ENCODE peak calls at places on chromosome 18, in six cellular contexts. V, N, P, H, D and G are unnamed samples. For H3K4me1, the result is how much of the 10 kb centered on the place peaks cover.

GRCh38 chr18:45254683-45255082 is 360.6 kb upstream of the SLC14A2 start:
- DNase-seq in V (no peak), N (no peak), P (peak), H (no peak), D (peak), G (no peak)

GRCh38 chr18:7291046-7291445 is 60.2 kb downstream of the LRRC30 start:
- DNase-seq in V (no peak), N (no peak), P (no peak), H (no peak), D (no peak), G (no peak)

GRCh38 chr18:10442551-10442971 is 11.9 kb upstream of the APCDD1 start:
- DNase-seq in V (no peak), N (no peak), P (no peak), H (no peak), D (no peak), G (no peak)

GRCh38 chr18:79799619-79800352 is 2.0 kb downstream of the KCNG2 start:
- DNase-seq in V (no peak), N (no peak), P (no peak), H (no peak), D (no peak), G (no peak)

GRCh38 chr18:44537521-44537920 is 143.2 kb upstream of the SETBP1 start:
- DNase-seq in V (peak), N (no peak), P (no peak), H (no peak), D (no peak), G (no peak)

GRCh38 chr18:45059695-45060094 is 379.0 kb downstream of the SETBP1 start:
- DNase-seq in V (peak), N (peak), P (no peak), H (no peak), D (no peak), G (no peak)

GRCh38 chr18:56921888-56922480 is 224.9 kb upstream of the BOD1L2 start:
- DNase-seq in V (no peak), N (no peak), P (no peak), H (no peak), D (no peak), G (no peak)

GRCh38 chr18:34695300-34695699 is 14.8 kb upstream of the DTNA start:
- DNase-seq in V (no peak), N (no peak), P (no peak), H (no peak), D (no peak), G (no peak)

GRCh38 chr18:2657788-2658458 is 2.4 kb downstream of the SMCHD1 start:
- DNase-seq in V (no peak), N (no peak), P (no peak), H (peak), D (no peak), G (no peak)

GRCh38 chr18:39494211-39494896 is 1928.8 kb upstream of the CELF4 start:
- DNase-seq in V (no peak), N (no peak), P (no peak), H (peak), D (no peak), G (no peak)

GRCh38 chr18:32661486-32662299 is 111.1 kb downstream of the KLHL14 start:
- DNase-seq in V (no peak), N (no peak), P (no peak), H (no peak), D (no peak), G (no peak)
- TF ChIP-seq EP300 in V (no peak), N (no peak), P (no peak), H (no peak), D (no peak), G (no peak)

GRCh38 chr18:75160315-75160714 is 48.6 kb downstream of the PTGR3 start:
- DNase-seq in V (no peak), N (no peak), P (no peak), H (no peak), D (no peak), G (no peak)

GRCh38 chr18:75162467-75162866 is 46.5 kb downstream of the PTGR3 start:
- DNase-seq in V (no peak), N (no peak), P (no peak), H (no peak), D (no peak), G (no peak)

GRCh38 chr18:75163736-75164135 is 45.2 kb downstream of the PTGR3 start:
- DNase-seq in V (no peak), N (no peak), P (no peak), H (no peak), D (no peak), G (no peak)

GRCh38 chr18:75162978-75163377 is 46.0 kb downstream of the PTGR3 start:
- DNase-seq in V (no peak), N (no peak), P (no peak), H (no peak), D (no peak), G (no peak)

DNA sequence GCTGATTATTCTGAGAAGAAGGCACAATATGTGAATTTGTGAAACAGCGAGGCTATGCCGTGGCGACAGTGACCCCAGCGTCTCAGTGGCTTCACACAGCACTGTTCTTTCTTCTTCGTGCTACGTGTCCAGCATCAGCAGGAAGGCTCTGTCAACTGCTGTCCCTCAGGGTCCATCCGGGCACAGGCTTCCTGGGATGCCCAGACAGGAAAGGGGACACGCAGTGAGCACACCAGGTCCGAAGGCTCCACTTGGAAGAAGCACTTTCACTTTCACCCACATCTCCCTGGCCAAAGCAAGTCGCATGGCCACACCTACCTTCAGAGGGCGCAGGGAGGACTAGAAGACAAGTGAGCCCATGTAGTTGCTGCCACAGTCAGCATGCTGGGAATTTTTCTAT is 47.3 kb downstream of the PTGR3 start:
- DNase-seq in V (peak), N (no peak), P (no peak), H (peak), D (no peak), G (peak)
- H3K4me3 ChIP-seq in V (peak), N (peak), P (peak), H (peak), D (peak), G (peak)

GRCh38 chr18:76963951-76964350 is 141.6 kb downstream of the ZNF236 start:
- DNase-seq in V (no peak), N (no peak), P (no peak), H (no peak), D (no peak), G (no peak)
- H3K4me1 ChIP-seq in V (under half), N (under half), P (under half), H (under half), D (under half), G (under half)

GRCh38 chr18:36744261-36744876 is 84.4 kb downstream of the TPGS2 start:
- DNase-seq in V (no peak), N (no peak), P (no peak), H (no peak), D (no peak), G (no peak)
- TF ChIP-seq EP300 in V (no peak), N (no peak), P (no peak), H (no peak), D (no peak), G (no peak)

GRCh38 chr18:70453058-70453775 is 164.4 kb downstream of the SOCS6 start:
- DNase-seq in V (no peak), N (no peak), P (no peak), H (no peak), D (no peak), G (no peak)
- H3K4me3 ChIP-seq in V (no peak), N (no peak), P (no peak), H (no peak), D (no peak), G (no peak)